ENCODE peak calls at places on chromosomes 5 and 9, in eight cellular contexts. One of them, this sample, is unnamed. For H3K4me1, the result is how much of the 10 kb centered on the place peaks cover.

GRCh38 chr9:115808108-115808507 is 345.5 kb upstream of the PAPPA start:
- DNase-seq in Caco-2: no peak
- DNase-seq in mucosa of descending colon: no peak
- DNase-seq in BE2C: no peak
- DNase-seq in body of pancreas: peak
- DNase-seq in left ventricle myocardium inferior: no peak
- DNase-seq in heart left ventricle: no peak
- DNase-seq in thoracic aorta: no peak
- DNase-seq in this sample: no peak

GRCh38 chr9:21521448-21521847 is 39.3 kb upstream of the IFNE start:
- DNase-seq in Caco-2: no peak
- DNase-seq in mucosa of descending colon: no peak
- DNase-seq in BE2C: no peak
- DNase-seq in body of pancreas: no peak
- DNase-seq in left ventricle myocardium inferior: no peak
- DNase-seq in heart left ventricle: no peak
- DNase-seq in thoracic aorta: no peak
- DNase-seq in this sample: no peak

GRCh38 chr5:151115272-151115905 is 34.6 kb upstream of the TNIP1 start:
- DNase-seq in Caco-2: peak
- DNase-seq in mucosa of descending colon: peak
- DNase-seq in BE2C: peak
- DNase-seq in body of pancreas: peak
- DNase-seq in left ventricle myocardium inferior: peak
- DNase-seq in heart left ventricle: peak
- DNase-seq in thoracic aorta: no peak
- DNase-seq in this sample: peak

GRCh38 chr5:98775962-98776687 is 2.7 kb downstream of the RGMB start:
- DNase-seq in Caco-2: no peak
- DNase-seq in mucosa of descending colon: no peak
- DNase-seq in BE2C: no peak
- DNase-seq in body of pancreas: no peak
- DNase-seq in left ventricle myocardium inferior: no peak
- DNase-seq in heart left ventricle: no peak
- DNase-seq in thoracic aorta: no peak
- DNase-seq in this sample: peak

GRCh38 chr5:6859951-6860638 is 146.9 kb downstream of the TENT4A start:
- DNase-seq in Caco-2: no peak
- DNase-seq in mucosa of descending colon: no peak
- DNase-seq in BE2C: no peak
- DNase-seq in body of pancreas: no peak
- DNase-seq in left ventricle myocardium inferior: no peak
- DNase-seq in heart left ventricle: no peak
- DNase-seq in thoracic aorta: no peak
- DNase-seq in this sample: no peak

GRCh38 chr9:36092014-36092413 is 44.5 kb upstream of the GLIPR2 start:
- DNase-seq in Caco-2: no peak
- DNase-seq in mucosa of descending colon: no peak
- DNase-seq in BE2C: no peak
- DNase-seq in body of pancreas: no peak
- DNase-seq in left ventricle myocardium inferior: no peak
- DNase-seq in heart left ventricle: no peak
- DNase-seq in thoracic aorta: no peak
- DNase-seq in this sample: no peak

GRCh38 chr9:106921341-106921899 is 58.5 kb downstream of the ZNF462 start:
- DNase-seq in Caco-2: peak
- DNase-seq in mucosa of descending colon: peak
- DNase-seq in BE2C: peak
- DNase-seq in body of pancreas: peak
- DNase-seq in left ventricle myocardium inferior: no peak
- DNase-seq in heart left ventricle: peak
- DNase-seq in thoracic aorta: no peak
- DNase-seq in this sample: peak

GRCh38 chr9:23288545-23288944 is 537.5 kb downstream of the ELAVL2 start:
- DNase-seq in Caco-2: no peak
- DNase-seq in mucosa of descending colon: no peak
- DNase-seq in BE2C: no peak
- DNase-seq in body of pancreas: no peak
- DNase-seq in left ventricle myocardium inferior: no peak
- DNase-seq in heart left ventricle: no peak
- DNase-seq in thoracic aorta: no peak
- DNase-seq in this sample: no peak

GRCh38 chr9:135920256-135920930 is 13.0 kb upstream of the CAMSAP1 start:
- DNase-seq in Caco-2: no peak
- DNase-seq in mucosa of descending colon: no peak
- DNase-seq in BE2C: no peak
- DNase-seq in body of pancreas: no peak
- DNase-seq in left ventricle myocardium inferior: no peak
- DNase-seq in heart left ventricle: no peak
- DNase-seq in thoracic aorta: no peak
- DNase-seq in this sample: no peak

GRCh38 chr5:159660401-159660800 is 255.9 kb upstream of the ADRA1B start:
- DNase-seq in Caco-2: no peak
- DNase-seq in mucosa of descending colon: no peak
- DNase-seq in BE2C: no peak
- DNase-seq in body of pancreas: no peak
- DNase-seq in left ventricle myocardium inferior: no peak
- DNase-seq in heart left ventricle: no peak
- DNase-seq in thoracic aorta: no peak
- DNase-seq in this sample: no peak

GRCh38 chr5:119365847-119366536 is 10.2 kb downstream of the TNFAIP8 start:
- DNase-seq in Caco-2: no peak
- DNase-seq in mucosa of descending colon: no peak
- DNase-seq in BE2C: no peak
- DNase-seq in body of pancreas: no peak
- DNase-seq in left ventricle myocardium inferior: no peak
- DNase-seq in heart left ventricle: no peak
- DNase-seq in thoracic aorta: no peak
- DNase-seq in this sample: no peak
- H3K4me1 ChIP-seq in Caco-2: under half
- H3K4me1 ChIP-seq in mucosa of descending colon: under half
- H3K4me1 ChIP-seq in BE2C: under half
- H3K4me1 ChIP-seq in body of pancreas: under half
- H3K4me1 ChIP-seq in left ventricle myocardium inferior: half or more
- H3K4me1 ChIP-seq in heart left ventricle: half or more
- H3K4me1 ChIP-seq in thoracic aorta: under half
- H3K4me1 ChIP-seq in this sample: under half

GRCh38 chr5:149486726-149487635 is 64.3 kb downstream of the CSNK1A1 start:
- DNase-seq in Caco-2: peak
- DNase-seq in mucosa of descending colon: no peak
- DNase-seq in BE2C: no peak
- DNase-seq in body of pancreas: no peak
- DNase-seq in left ventricle myocardium inferior: no peak
- DNase-seq in heart left ventricle: no peak
- DNase-seq in thoracic aorta: no peak
- DNase-seq in this sample: no peak
- H3K4me1 ChIP-seq in Caco-2: under half
- H3K4me1 ChIP-seq in mucosa of descending colon: under half
- H3K4me1 ChIP-seq in BE2C: under half
- H3K4me1 ChIP-seq in body of pancreas: under half
- H3K4me1 ChIP-seq in left ventricle myocardium inferior: half or more
- H3K4me1 ChIP-seq in heart left ventricle: under half
- H3K4me1 ChIP-seq in thoracic aorta: under half
- H3K4me1 ChIP-seq in this sample: under half

DNA sequence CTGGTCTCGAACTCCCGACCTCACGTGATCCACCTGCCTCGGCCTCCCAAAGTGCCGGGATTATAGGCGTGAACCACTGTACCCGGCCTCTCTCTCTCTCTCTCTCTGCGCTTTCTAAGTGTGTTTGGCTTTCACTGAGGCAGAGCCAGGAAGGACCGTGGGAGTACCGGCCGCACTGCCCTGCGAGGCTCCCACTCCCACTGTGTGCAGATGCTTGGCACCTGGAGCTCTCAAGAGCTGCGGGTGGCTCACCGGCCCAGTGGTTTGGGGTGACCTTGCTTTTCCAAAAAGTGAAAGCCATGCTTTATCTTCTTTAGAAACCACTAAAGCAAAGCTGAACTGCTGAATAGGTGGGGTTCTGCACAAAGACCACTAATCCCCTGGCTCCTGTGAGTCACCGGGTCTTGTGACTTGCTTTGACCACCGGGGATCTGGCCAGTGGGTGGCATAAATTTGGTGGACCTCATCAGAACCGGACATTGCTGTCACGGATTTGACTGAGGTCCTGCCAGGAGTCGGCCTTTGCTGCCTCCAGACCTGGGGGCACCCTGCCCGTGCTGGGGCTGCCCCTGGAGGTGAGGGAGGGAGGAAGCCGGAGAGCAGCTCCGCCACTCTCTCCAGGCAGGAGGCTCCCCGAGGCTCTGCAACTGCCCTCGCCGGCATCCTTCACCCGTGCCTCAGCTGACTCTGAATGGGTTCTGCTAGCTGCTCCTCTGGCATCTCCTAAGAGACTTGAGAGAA is 228.9 kb downstream of the FANCC start:
- DNase-seq in Caco-2: no peak
- DNase-seq in mucosa of descending colon: no peak
- DNase-seq in BE2C: no peak
- DNase-seq in body of pancreas: peak
- DNase-seq in left ventricle myocardium inferior: no peak
- DNase-seq in heart left ventricle: no peak
- DNase-seq in thoracic aorta: no peak
- DNase-seq in this sample: no peak
- H3K4me1 ChIP-seq in Caco-2: under half
- H3K4me1 ChIP-seq in mucosa of descending colon: under half
- H3K4me1 ChIP-seq in BE2C: under half
- H3K4me1 ChIP-seq in body of pancreas: half or more
- H3K4me1 ChIP-seq in left ventricle myocardium inferior: half or more
- H3K4me1 ChIP-seq in heart left ventricle: half or more
- H3K4me1 ChIP-seq in thoracic aorta: half or more
- H3K4me1 ChIP-seq in this sample: under half

DNA sequence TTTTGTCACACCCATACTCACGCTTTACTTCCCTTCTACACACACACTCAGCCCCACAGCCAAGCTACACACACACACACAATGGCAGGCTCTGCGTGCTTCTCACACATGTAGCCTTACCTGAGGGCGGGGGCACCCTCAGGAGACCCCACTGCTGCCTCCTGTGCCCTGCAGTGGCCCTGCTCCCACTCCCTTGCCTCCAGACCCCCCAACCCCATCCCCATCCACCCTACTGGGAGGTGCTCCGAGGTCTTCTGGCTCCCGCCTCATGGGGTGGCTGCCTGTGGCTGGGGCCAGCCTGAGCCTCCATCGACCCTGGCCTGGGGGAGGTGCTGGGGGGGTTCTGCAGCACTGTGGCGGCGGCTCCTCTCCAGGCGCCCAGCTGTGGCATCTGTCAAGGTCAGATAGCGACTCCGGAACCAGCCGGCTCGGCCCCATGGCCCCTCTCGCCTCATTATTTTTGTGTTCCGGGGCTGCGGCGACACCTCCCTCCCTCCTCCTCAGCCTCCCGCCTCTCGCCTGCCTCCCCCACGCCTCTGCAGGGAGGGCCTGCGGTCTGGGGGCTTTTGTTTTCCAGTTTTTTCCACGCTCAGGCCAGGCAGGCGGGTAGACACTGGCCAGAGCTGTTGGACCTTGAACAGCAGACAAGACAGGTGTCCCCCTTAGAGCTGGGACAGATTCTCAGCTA is 21.7 kb downstream of the CXXC5 start:
- DNase-seq in Caco-2: no peak
- DNase-seq in mucosa of descending colon: no peak
- DNase-seq in BE2C: peak
- DNase-seq in body of pancreas: peak
- DNase-seq in left ventricle myocardium inferior: peak
- DNase-seq in heart left ventricle: peak
- DNase-seq in thoracic aorta: no peak
- DNase-seq in this sample: no peak
- H3K4me1 ChIP-seq in Caco-2: under half
- H3K4me1 ChIP-seq in mucosa of descending colon: under half
- H3K4me1 ChIP-seq in BE2C: half or more
- H3K4me1 ChIP-seq in body of pancreas: half or more
- H3K4me1 ChIP-seq in left ventricle myocardium inferior: half or more
- H3K4me1 ChIP-seq in heart left ventricle: half or more
- H3K4me1 ChIP-seq in thoracic aorta: half or more
- H3K4me1 ChIP-seq in this sample: under half

DNA sequence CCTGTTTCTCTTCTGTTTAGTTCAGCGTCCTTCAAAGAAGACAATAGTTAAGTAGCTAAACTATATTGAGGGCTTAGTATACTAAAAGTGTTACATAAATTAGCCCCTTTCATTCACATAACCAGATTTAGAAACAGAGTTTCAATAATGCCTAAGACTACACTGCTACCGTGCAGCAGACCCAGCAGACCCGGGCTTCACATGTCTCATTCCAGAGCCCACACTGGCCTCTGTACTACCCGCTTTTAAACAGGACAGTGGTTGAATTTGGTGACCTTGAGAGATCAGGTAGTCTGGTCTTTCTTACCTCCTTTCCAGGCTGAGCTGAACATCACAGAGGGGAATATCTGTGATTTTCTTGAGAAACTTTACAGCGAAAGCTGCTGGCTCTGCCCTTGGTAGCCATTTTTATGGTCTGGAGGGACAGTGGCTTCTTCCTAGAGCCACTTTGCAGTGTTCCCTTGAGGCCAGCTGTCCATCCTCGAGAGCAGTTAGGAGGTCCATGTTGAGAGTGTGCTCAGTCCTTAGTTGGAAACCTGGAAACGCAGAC is 56.5 kb downstream of the SLC22A5 start:
- DNase-seq in Caco-2: no peak
- DNase-seq in mucosa of descending colon: no peak
- DNase-seq in BE2C: no peak
- DNase-seq in body of pancreas: no peak
- DNase-seq in left ventricle myocardium inferior: no peak
- DNase-seq in heart left ventricle: no peak
- DNase-seq in thoracic aorta: no peak
- DNase-seq in this sample: no peak
- H3K4me1 ChIP-seq in Caco-2: half or more
- H3K4me1 ChIP-seq in mucosa of descending colon: half or more
- H3K4me1 ChIP-seq in BE2C: under half
- H3K4me1 ChIP-seq in body of pancreas: half or more
- H3K4me1 ChIP-seq in left ventricle myocardium inferior: half or more
- H3K4me1 ChIP-seq in heart left ventricle: half or more
- H3K4me1 ChIP-seq in thoracic aorta: half or more
- H3K4me1 ChIP-seq in this sample: under half

DNA sequence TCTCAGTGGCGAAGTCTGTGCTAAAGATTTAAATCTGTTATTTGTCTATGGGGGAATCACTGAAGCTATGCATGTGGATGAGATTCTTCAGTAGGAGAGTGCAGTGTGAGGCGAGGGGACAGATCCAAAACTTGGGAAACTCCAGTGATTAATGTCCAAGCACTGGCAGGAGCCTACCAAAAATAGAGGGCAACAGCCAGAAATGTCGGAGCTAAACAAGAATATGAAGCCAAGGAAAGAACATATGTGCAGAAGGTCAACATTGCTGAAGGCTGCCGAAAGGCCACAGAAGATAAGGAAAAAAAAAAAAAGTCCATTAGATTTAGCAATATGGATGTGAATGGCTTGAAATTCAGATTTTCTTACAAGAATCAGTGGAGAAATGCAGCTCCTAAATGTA is 61.8 kb downstream of the C6 start:
- DNase-seq in Caco-2: no peak
- DNase-seq in mucosa of descending colon: no peak
- DNase-seq in BE2C: no peak
- DNase-seq in body of pancreas: peak
- DNase-seq in left ventricle myocardium inferior: no peak
- DNase-seq in heart left ventricle: no peak
- DNase-seq in thoracic aorta: no peak
- DNase-seq in this sample: no peak
- H3K4me1 ChIP-seq in Caco-2: under half
- H3K4me1 ChIP-seq in mucosa of descending colon: under half
- H3K4me1 ChIP-seq in BE2C: under half
- H3K4me1 ChIP-seq in body of pancreas: under half
- H3K4me1 ChIP-seq in left ventricle myocardium inferior: under half
- H3K4me1 ChIP-seq in heart left ventricle: under half
- H3K4me1 ChIP-seq in thoracic aorta: under half
- H3K4me1 ChIP-seq in this sample: under half

This sample was measured in small intestine.